ENCODE peak calls at places on chromosomes 7 and 10, in ten cellular contexts. O, J, Z, L, E, M, Q, R, B and K are unnamed samples.

GRCh38 chr7:2529161-2530075 is 9.8 kb downstream of the LFNG start:
- DNase-seq in O (peak), J (no peak), Z (peak), L (peak), E (no peak), M (no peak), Q (no peak), R (peak), B (peak), K (peak)

GRCh38 chr10:46227571-46228075 is 59.2 kb upstream of the ANTXRL start:
- DNase-seq in O (peak), J (peak), Z (no peak), L (no peak), E (no peak), M (peak), Q (no peak), R (peak), B (no peak), K (peak)

GRCh38 chr7:25770235-25770634 is 381.8 kb upstream of the NFE2L3 start:
- DNase-seq in O (no peak), J (no peak), Z (no peak), L (no peak), E (no peak), M (no peak), Q (no peak), R (no peak), B (no peak), K (no peak)

GRCh38 chr10:62818426-62819011 is 2.4 kb upstream of the EGR2 start:
- DNase-seq in O (no peak), J (no peak), Z (no peak), L (peak), E (no peak), M (no peak), Q (no peak), R (peak), B (no peak), K (peak)

GRCh38 chr10:74122060-74122459 is 28.6 kb downstream of the AP3M1 start:
- DNase-seq in O (no peak), J (no peak), Z (no peak), L (no peak), E (no peak), M (no peak), Q (no peak), R (no peak), B (no peak), K (no peak)

GRCh38 chr7:21844742-21845141 is 101.0 kb downstream of the CDCA7L start:
- DNase-seq in O (no peak), J (no peak), Z (no peak), L (no peak), E (no peak), M (no peak), Q (no peak), R (no peak), B (no peak), K (no peak)

GRCh38 chr7:464712-465461 is 54.8 kb downstream of the PDGFA start:
- DNase-seq in O (no peak), J (peak), Z (no peak), L (no peak), E (no peak), M (peak), Q (no peak), R (peak), B (peak), K (peak)

GRCh38 chr7:91651986-91652385 is 228.5 kb downstream of the MTERF1 start:
- DNase-seq in O (no peak), J (no peak), Z (no peak), L (no peak), E (no peak), M (no peak), Q (no peak), R (no peak), B (no peak), K (no peak)

GRCh38 chr10:57786850-57787750 is 480.6 kb downstream of the IPMK start:
- DNase-seq in O (no peak), J (no peak), Z (no peak), L (no peak), E (peak), M (no peak), Q (no peak), R (no peak), B (no peak), K (no peak)

GRCh38 chr7:96311967-96312366 is 9.9 kb downstream of the SLC25A13 start:
- DNase-seq in O (peak), J (no peak), Z (peak), L (no peak), E (no peak), M (no peak), Q (no peak), R (no peak), B (peak), K (peak)

GRCh38 chr7:135729230-135729629 is 1.2 kb upstream of the SLC13A4 start:
- DNase-seq in O (no peak), J (no peak), Z (no peak), L (no peak), E (no peak), M (no peak), Q (no peak), R (no peak), B (no peak), K (no peak)

GRCh38 chr7:73987298-73987697 is 40.7 kb upstream of the ELN start:
- DNase-seq in O (no peak), J (no peak), Z (no peak), L (no peak), E (no peak), M (no peak), Q (no peak), R (no peak), B (no peak), K (no peak)

GRCh38 chr7:29987083-29987482 is 2.5 kb downstream of the SCRN1 start:
- DNase-seq in O (no peak), J (no peak), Z (no peak), L (no peak), E (no peak), M (no peak), Q (no peak), R (no peak), B (no peak), K (no peak)

GRCh38 chr10:116732546-116732945 is 9.8 kb downstream of the HSPA12A start:
- DNase-seq in O (no peak), J (peak), Z (no peak), L (no peak), E (no peak), M (no peak), Q (no peak), R (no peak), B (peak), K (no peak)

GRCh38 chr10:34954142-34954541 is 136.0 kb downstream of the CUL2 start:
- DNase-seq in O (peak), J (peak), Z (no peak), L (peak), E (no peak), M (peak), Q (no peak), R (no peak), B (no peak), K (peak)

GRCh38 chr7:50088463-50089129 is 4.5 kb downstream of the ZPBP start:
- DNase-seq in O (no peak), J (no peak), Z (no peak), L (no peak), E (no peak), M (no peak), Q (no peak), R (no peak), B (no peak), K (no peak)

GRCh38 chr7:47553309-47553708 is 28.6 kb downstream of the TNS3 start:
- DNase-seq in O (no peak), J (no peak), Z (no peak), L (no peak), E (no peak), M (no peak), Q (no peak), R (no peak), B (no peak), K (no peak)

GRCh38 chr10:69337312-69338132 is 59.2 kb downstream of the HK1 start:
- DNase-seq in O (no peak), J (peak), Z (peak), L (no peak), E (no peak), M (no peak), Q (no peak), R (no peak), B (no peak), K (no peak)

GRCh38 chr10:62860946-62861345 is 44.8 kb upstream of the EGR2 start:
- DNase-seq in O (no peak), J (no peak), Z (peak), L (no peak), E (no peak), M (no peak), Q (no peak), R (no peak), B (no peak), K (no peak)

GRCh38 chr10:117419921-117420320 is 44.7 kb upstream of the PDZD8 start:
- DNase-seq in O (no peak), J (no peak), Z (no peak), L (no peak), E (no peak), M (no peak), Q (no peak), R (no peak), B (no peak), K (no peak)

GRCh38 chr7:130351664-130352015 is 7.0 kb downstream of the CPA5 start:
- DNase-seq in O (no peak), J (no peak), Z (no peak), L (no peak), E (no peak), M (no peak), Q (no peak), R (peak), B (no peak), K (no peak)

GRCh38 chr7:92135490-92135889 is 1.2 kb upstream of the CYP51A1 start:
- DNase-seq in O (no peak), J (no peak), Z (no peak), L (no peak), E (no peak), M (no peak), Q (no peak), R (no peak), B (no peak), K (no peak)

GRCh38 chr10:78961760-78962159 is 107.0 kb upstream of the ZMIZ1 start:
- DNase-seq in O (no peak), J (no peak), Z (no peak), L (no peak), E (no peak), M (no peak), Q (no peak), R (no peak), B (no peak), K (no peak)

GRCh38 chr10:92238586-92239098 is 52.2 kb downstream of the CPEB3 start:
- DNase-seq in O (peak), J (peak), Z (no peak), L (peak), E (no peak), M (peak), Q (no peak), R (no peak), B (peak), K (peak)

GRCh38 chr10:7302393-7303054 is 108.3 kb downstream of the SFMBT2 start:
- DNase-seq in O (no peak), J (no peak), Z (no peak), L (no peak), E (no peak), M (no peak), Q (no peak), R (no peak), B (no peak), K (no peak)

GRCh38 chr10:42594246-42594650 is 44.1 kb downstream of the ZNF33B start:
- DNase-seq in O (no peak), J (no peak), Z (no peak), L (no peak), E (no peak), M (no peak), Q (no peak), R (no peak), B (no peak), K (no peak)

GRCh38 chr7:82384779-82385178 is 58.8 kb downstream of the CACNA2D1 start:
- DNase-seq in O (no peak), J (no peak), Z (no peak), L (no peak), E (no peak), M (no peak), Q (no peak), R (no peak), B (no peak), K (no peak)

GRCh38 chr7:92834661-92835139 is 1.7 kb downstream of the CDK6 start:
- DNase-seq in O (peak), J (peak), Z (no peak), L (peak), E (no peak), M (peak), Q (no peak), R (no peak), B (peak), K (peak)

GRCh38 chr10:12774219-12774894 is 227.2 kb downstream of the CCDC3 start:
- DNase-seq in O (no peak), J (no peak), Z (no peak), L (no peak), E (no peak), M (no peak), Q (no peak), R (no peak), B (peak), K (no peak)
- TF ChIP-seq POLR2AphosphoS5 in O (no peak), J (no peak), Z (no peak), L (no peak), E (peak), M (no peak), Q (no peak), R (no peak), B (no peak), K (no peak)

GRCh38 chr10:113323985-113324384 is 228.9 kb upstream of the HABP2 start:
- DNase-seq in O (no peak), J (no peak), Z (no peak), L (no peak), E (no peak), M (no peak), Q (no peak), R (no peak), B (no peak), K (no peak)
- H3K27ac ChIP-seq in O (no peak), J (no peak), Z (no peak), L (no peak), E (no peak), M (no peak), Q (no peak), R (no peak), B (no peak), K (no peak)

DNA sequence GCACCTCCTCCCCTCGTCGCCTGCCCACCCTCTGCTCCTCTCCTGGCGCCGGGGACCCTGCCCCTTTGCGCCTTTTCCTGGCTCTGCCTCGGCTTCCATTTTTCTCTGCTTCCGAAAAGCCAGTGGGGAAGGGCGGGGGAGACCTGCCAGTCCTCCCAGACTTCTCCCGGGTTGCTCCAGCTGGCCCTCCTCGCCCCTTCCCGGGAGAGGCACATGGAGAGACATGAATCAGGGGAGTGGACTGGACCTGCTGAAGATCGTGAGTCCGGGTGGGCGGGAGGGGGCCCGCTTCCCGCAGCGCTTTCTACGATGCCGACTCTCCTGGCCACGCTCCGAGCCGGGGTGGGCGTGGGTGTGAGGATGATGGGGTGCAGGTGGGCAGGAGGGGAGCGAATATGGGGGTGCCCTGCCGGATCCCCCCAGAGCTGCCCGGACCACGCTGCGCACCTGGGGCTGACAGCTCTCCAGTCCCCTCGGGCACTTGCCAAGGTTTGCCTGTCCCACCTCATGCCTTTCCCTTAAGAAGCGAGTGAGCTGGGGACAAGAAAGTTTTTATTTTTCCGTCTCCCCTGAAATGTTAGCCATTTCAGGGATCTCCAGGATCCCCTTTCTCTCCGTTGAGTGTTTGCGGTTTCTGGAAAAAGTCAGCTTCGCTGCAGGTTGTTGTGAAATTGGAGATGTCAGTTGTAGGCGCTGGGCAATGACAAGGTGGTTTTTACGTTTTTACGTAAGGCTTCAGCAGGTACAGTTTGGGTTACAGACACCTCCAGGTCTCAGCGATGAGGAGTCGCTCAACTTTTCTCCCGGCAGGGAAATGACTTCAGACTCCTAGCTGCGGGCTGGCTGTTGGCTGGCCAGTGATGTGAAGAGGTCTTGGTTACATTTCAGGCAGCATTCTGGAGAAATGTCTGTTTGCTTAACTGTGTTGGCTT is 999 bp downstream of the CACNB2 start:
- DNase-seq in O (no peak), J (no peak), Z (no peak), L (peak), E (no peak), M (no peak), Q (no peak), R (no peak), B (peak), K (peak)
- TF ChIP-seq POLR2AphosphoS5 in O (no peak), J (no peak), Z (no peak), L (no peak), E (no peak), M (no peak), Q (no peak), R (no peak), B (peak), K (no peak)

GRCh38 chr10:77077546-77077945 is 560.1 kb downstream of the KCNMA1 start:
- DNase-seq in O (no peak), J (no peak), Z (no peak), L (no peak), E (no peak), M (no peak), Q (no peak), R (no peak), B (no peak), K (no peak)
- H3K27ac ChIP-seq in O (no peak), J (no peak), Z (no peak), L (no peak), E (no peak), M (no peak), Q (no peak), R (no peak), B (no peak), K (no peak)

DNA sequence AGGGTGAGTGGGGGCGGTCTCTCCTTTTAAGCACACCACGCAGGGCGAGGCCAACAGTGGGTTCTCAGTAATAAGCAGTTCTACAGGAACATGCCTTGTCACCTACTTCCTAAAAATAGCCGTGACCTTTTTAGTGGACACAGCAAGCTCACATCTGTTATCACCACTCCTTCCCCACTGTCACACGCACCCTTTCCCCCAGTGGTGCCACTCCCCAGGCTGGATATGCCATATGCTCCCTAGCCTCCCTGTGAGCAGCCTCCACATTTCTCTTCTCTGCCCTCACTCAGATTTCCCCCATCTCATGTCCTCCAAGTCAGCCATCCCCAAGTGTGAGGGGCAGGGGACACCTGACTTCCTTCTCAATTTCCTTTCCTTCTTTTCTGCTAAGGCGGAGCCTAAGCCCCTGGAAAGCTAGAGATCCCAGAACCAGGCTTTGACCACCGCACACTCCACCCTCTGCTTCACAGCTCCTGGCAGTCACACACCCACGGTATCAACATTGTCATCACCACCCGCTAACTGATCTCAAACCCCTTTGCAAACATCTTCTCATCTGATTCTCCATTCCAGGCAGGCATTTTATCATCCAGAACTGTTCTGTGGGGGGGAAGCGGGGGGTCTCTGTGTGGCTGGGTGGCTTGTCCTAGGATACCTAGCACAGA is 3.6 kb downstream of the ANXA11 start:
- DNase-seq in O (peak), J (no peak), Z (no peak), L (peak), E (no peak), M (no peak), Q (no peak), R (no peak), B (no peak), K (peak)
- TF ChIP-seq POLR2AphosphoS5 in O (no peak), J (no peak), Z (no peak), L (peak), E (no peak), M (no peak), Q (no peak), R (no peak), B (no peak), K (no peak)

GRCh38 chr10:10794776-10795175 is 222.9 kb upstream of the CELF2 start:
- DNase-seq in O (no peak), J (no peak), Z (no peak), L (no peak), E (no peak), M (no peak), Q (no peak), R (no peak), B (no peak), K (no peak)

GRCh38 chr10:10796061-10796773 is 221.5 kb upstream of the CELF2 start:
- DNase-seq in O (no peak), J (no peak), Z (no peak), L (no peak), E (no peak), M (no peak), Q (no peak), R (no peak), B (no peak), K (no peak)

GRCh38 chr10:10794056-10794455 is 223.6 kb upstream of the CELF2 start:
- DNase-seq in O (no peak), J (no peak), Z (no peak), L (no peak), E (no peak), M (no peak), Q (no peak), R (no peak), B (no peak), K (no peak)

GRCh38 chr10:10791869-10792268 is 225.8 kb upstream of the CELF2 start:
- DNase-seq in O (no peak), J (no peak), Z (no peak), L (no peak), E (no peak), M (no peak), Q (no peak), R (no peak), B (no peak), K (no peak)

DNA sequence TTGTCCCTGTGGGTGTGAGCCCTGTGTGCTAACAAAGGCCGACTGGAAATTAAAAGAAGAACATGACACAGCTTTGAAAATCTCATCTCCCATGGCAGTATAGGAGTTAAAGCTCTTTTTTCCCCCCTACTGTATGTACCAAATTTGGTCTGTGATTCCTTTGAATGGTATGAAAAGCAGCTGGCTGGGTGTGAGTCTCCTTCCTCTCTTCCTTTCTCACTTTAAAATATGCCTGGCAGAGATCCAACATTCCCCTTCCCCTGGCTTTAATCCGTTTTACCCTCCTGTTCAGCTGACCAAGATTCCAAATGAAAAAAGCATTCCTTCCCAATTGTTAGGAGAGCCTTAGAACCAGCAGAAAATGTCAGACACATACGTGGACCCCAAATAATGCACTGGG is 225.0 kb upstream of the CELF2 start:
- DNase-seq in O (no peak), J (no peak), Z (no peak), L (no peak), E (no peak), M (no peak), Q (no peak), R (no peak), B (no peak), K (no peak)
- H3K27ac ChIP-seq in O (no peak), J (no peak), Z (no peak), L (no peak), E (no peak), M (no peak), Q (no peak), R (no peak), B (no peak), K (peak)

GRCh38 chr7:99141756-99142726 is 1.9 kb downstream of the SMURF1 start:
- DNase-seq in O (peak), J (peak), Z (peak), L (peak), E (peak), M (peak), Q (no peak), R (peak), B (peak), K (peak)
- TF ChIP-seq POLR2AphosphoS5 in O (no peak), J (no peak), Z (no peak), L (no peak), E (no peak), M (no peak), Q (no peak), R (peak), B (peak), K (no peak)

GRCh38 chr7:43490016-43490415 is 92.9 kb upstream of the STK17A start:
- DNase-seq in O (no peak), J (no peak), Z (no peak), L (no peak), E (no peak), M (no peak), Q (no peak), R (no peak), B (no peak), K (no peak)
- H3K27ac ChIP-seq in O (no peak), J (no peak), Z (no peak), L (no peak), E (no peak), M (no peak), Q (no peak), R (no peak), B (no peak), K (no peak)